ENCODE peak calls at places on chromosomes 7 and 10, in five cellular contexts. V, W, F, G and A are unnamed samples.
A peak's percentile ranks its signal among the peaks of the same experiment; 100 is the strongest.

GRCh38 chr7:112419543-112420130 is 30.6 kb upstream of the IFRD1 start:
- DNase-seq in V (no peak), G (no peak), W (no peak), F (no peak), A (no peak)

GRCh38 chr7:83524286-83525075 is 124.5 kb downstream of the SEMA3E start:
- DNase-seq in V (no peak), W (peak; percentile 14), G (no peak), F (peak; percentile 12), A (no peak)

GRCh38 chr7:47249361-47249760 is 332.6 kb downstream of the TNS3 start:
- DNase-seq in W (no peak), F (no peak), V (no peak), G (no peak), A (no peak)

GRCh38 chr7:20399516-20399915 is 68.8 kb downstream of the ITGB8 start:
- DNase-seq in W (peak; percentile 17), G (no peak), V (no peak), F (no peak), A (no peak)

GRCh38 chr7:92833024-92833765 is 3.2 kb downstream of the CDK6 start:
- DNase-seq in F (peak; percentile 90), G (peak; percentile 70), V (peak; percentile 79), W (peak; percentile 74), A (peak; percentile 87)

GRCh38 chr7:157339777-157340677 is 3.2 kb downstream of the DNAJB6 start:
- DNase-seq in V (peak; percentile 70), F (peak; percentile 69), G (peak; percentile 53), W (peak; percentile 74), A (peak; percentile 67)

GRCh38 chr7:10973942-10974716 is 457 bp downstream of the PHF14 start:
- DNase-seq in G (no peak), F (peak; percentile 35), V (peak; percentile 28), W (peak; percentile 44), A (no peak)

GRCh38 chr7:17233643-17234397 is 64.6 kb upstream of the AHR start:
- DNase-seq in V (no peak), F (no peak), W (no peak), G (no peak), A (no peak)

GRCh38 chr7:121513105-121513504 is 117.0 kb upstream of the FAM3C start:
- DNase-seq in W (no peak), F (no peak), G (no peak), V (no peak), A (no peak)

GRCh38 chr7:22952306-22953011 is 61.5 kb downstream of the HYCC1 start:
- DNase-seq in V (no peak), F (no peak), W (no peak), G (no peak), A (no peak)

GRCh38 chr10:29443745-29444523 is 155.1 kb downstream of the LYZL1 start:
- DNase-seq in G (no peak), W (peak; percentile 25), V (no peak), F (peak; percentile 18), A (no peak)

GRCh38 chr10:10133271-10133670 is 884.4 kb upstream of the CELF2 start:
- DNase-seq in F (no peak), V (no peak), G (no peak), W (no peak), A (no peak)

GRCh38 chr10:84329094-84329611 is 764 bp downstream of the CCSER2 start:
- DNase-seq in G (no peak), W (peak; percentile 59), F (peak; percentile 47), V (no peak), A (peak; percentile 17)

GRCh38 chr7:99010281-99010680 is 131.9 kb downstream of the TRRAP start:
- DNase-seq in F (no peak), W (no peak), G (no peak), V (peak; percentile 6), A (no peak)

GRCh38 chr7:142418316-142418715 is 160.5 kb upstream of the PRSS58 start:
- DNase-seq in W (no peak), G (no peak), V (no peak), F (no peak), A (no peak)

GRCh38 chr7:140873473-140873872 is 51.3 kb downstream of the BRAF start:
- DNase-seq in W (no peak), G (no peak), V (no peak), F (no peak), A (no peak)

GRCh38 chr10:93071177-93071472 is 2.6 kb upstream of the CYP26A1 start:
- DNase-seq in V (no peak), F (no peak), G (no peak), W (no peak), A (no peak)

GRCh38 chr10:88921194-88921593 is 31.4 kb downstream of the ACTA2 start:
- DNase-seq in V (no peak), W (no peak), G (no peak), F (no peak), A (no peak)

GRCh38 chr10:116160271-116160670 is 112.7 kb downstream of the GFRA1 start:
- DNase-seq in W (no peak), V (no peak), F (no peak), G (no peak), A (no peak)

GRCh38 chr10:480928-481551 is 208.4 kb downstream of the DIP2C start:
- DNase-seq in V (no peak), W (peak; percentile 57), G (no peak), F (no peak), A (no peak)

GRCh38 chr10:24707445-24707844 is 16.2 kb downstream of the ARHGAP21 start:
- DNase-seq in G (no peak), W (no peak), F (no peak), V (no peak), A (no peak)

GRCh38 chr7:6530626-6531491 is 20.4 kb downstream of the GRID2IP start:
- DNase-seq in F (no peak), G (no peak), V (no peak), W (no peak), A (no peak)

GRCh38 chr10:26413375-26413774 is 24.8 kb upstream of the APBB1IP start:
- DNase-seq in V (no peak), F (no peak), W (no peak), G (no peak), A (no peak)

GRCh38 chr7:12716134-12716667 is 28.8 kb downstream of the ARL4A start:
- DNase-seq in G (no peak), W (no peak), V (no peak), F (peak; percentile 24), A (no peak)

GRCh38 chr10:121880842-121881423 is 46.9 kb downstream of the ATE1 start:
- DNase-seq in V (no peak), F (no peak), W (no peak), G (no peak), A (no peak)

GRCh38 chr10:121722665-121723064 is 124.4 kb upstream of the FGFR2 start:
- DNase-seq in G (no peak), F (no peak), V (no peak), W (no peak), A (no peak)

GRCh38 chr10:100653957-100654834 is 91.2 kb upstream of the PAX2 start:
- DNase-seq in V (no peak), G (no peak), F (no peak), W (no peak), A (peak; percentile 7)

GRCh38 chr7:32890010-32890552 is 1.5 kb downstream of the KBTBD2 start:
- DNase-seq in V (no peak), G (no peak), W (peak; percentile 52), F (peak; percentile 33), A (no peak)

GRCh38 chr10:538895-539294 is 150.6 kb downstream of the DIP2C start:
- DNase-seq in V (no peak), F (no peak), G (no peak), W (peak; percentile 99), A (no peak)

GRCh38 chr10:58746470-58747185 is 234.0 kb downstream of the BICC1 start:
- DNase-seq in V (no peak), W (no peak), G (no peak), F (no peak), A (no peak)

GRCh38 chr7:74409571-74409970 is 44.1 kb upstream of the GTF2IRD1 start:
- DNase-seq in W (no peak), V (no peak), F (no peak), G (no peak), A (no peak)
- TF ChIP-seq CTCF in W (no peak), V (no peak), F (no peak), G (no peak), A (no peak)

GRCh38 chr7:600149-600814 is 80.6 kb upstream of the PDGFA start:
- DNase-seq in V (no peak), F (no peak), W (no peak), G (no peak), A (no peak)

GRCh38 chr7:603152-603941 is 83.7 kb upstream of the PDGFA start:
- DNase-seq in F (no peak), W (no peak), V (no peak), G (no peak), A (no peak)

GRCh38 chr7:600935-601334 is 81.3 kb upstream of the PDGFA start:
- DNase-seq in F (no peak), W (no peak), G (no peak), V (no peak), A (no peak)

GRCh38 chr7:602341-603141 is 82.9 kb upstream of the PDGFA start:
- DNase-seq in G (no peak), F (no peak), V (no peak), W (no peak), A (no peak)

DNA sequence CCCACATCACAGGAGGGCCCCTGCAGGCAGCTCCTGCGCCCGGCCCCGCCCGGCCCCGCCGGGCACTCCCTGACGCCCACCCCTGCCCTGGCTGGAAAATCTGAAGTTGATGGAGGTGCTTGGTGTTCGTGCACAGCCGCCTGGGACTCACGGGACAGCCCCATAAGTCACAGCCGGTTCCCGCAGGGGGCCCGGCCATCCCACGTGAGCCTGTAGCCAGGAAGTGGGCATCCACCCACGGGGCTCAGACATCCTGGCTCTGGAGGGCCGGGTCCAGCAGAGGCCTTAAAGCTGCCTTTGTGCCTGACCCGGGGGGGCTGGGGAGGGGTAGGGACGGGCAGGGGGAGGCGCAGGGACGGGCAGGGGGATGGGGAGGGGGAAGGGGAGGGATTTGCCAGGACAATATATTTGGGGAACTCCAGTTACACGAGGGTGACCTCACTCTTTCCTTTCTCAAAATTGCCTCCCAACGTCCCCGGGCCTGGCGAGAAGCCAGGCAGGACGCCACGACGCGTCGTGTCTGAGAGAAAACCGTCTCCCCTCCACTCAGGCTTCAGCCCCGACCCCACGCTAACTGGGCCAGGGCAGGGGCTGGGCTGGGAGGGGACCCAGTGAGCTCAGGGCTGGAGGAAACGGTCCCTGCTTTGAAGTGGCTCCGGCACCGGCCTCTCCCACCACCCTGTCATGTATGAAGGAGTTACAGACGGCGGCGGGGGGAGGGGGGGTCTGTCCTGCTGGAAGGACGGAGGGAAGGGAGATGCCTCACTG is 82.1 kb upstream of the PDGFA start:
- DNase-seq in W (peak; percentile 19), V (no peak), G (no peak), F (no peak), A (peak; percentile 51)
- H3K4me3 ChIP-seq in W (no peak overlapping the region), V (no peak overlapping the region), G (no peak overlapping the region), F (no peak overlapping the region), A (no peak overlapping the region)

DNA sequence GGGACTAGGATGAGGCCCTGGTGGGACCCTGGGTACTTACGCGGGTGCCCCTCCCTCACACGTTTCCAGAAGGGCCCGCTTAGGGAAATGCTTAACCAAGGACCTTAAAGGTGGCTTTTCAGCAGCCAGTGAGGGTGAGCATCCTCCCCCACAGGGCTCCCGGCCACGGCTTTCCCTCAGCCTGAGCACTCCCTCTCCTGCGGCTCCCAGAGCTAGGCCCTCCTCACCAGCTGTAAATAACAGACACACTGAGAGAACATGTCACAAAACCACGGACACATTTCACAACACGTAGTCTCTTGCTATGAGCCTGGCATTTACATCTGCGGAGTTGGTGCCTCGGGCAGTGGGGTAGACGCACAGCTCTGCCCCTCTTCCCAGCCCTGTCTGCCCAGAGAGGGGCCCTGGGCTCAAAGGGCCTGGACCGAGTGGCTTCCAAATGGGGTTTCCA is 25.2 kb downstream of the GRID1 start:
- DNase-seq in F (no peak), G (no peak), V (no peak), W (no peak), A (no peak)
- H3K27ac ChIP-seq in F (no peak overlapping the region), G (no peak overlapping the region), V (no peak overlapping the region), W (no peak overlapping the region), A (no peak overlapping the region)

GRCh38 chr10:31081937-31082635 is 50.4 kb upstream of the ZNF438 start:
- DNase-seq in F (no peak), G (no peak), W (no peak), V (no peak), A (no peak)
- TF ChIP-seq CTCF in F (no peak), G (no peak), W (no peak), V (no peak), A (no peak)